ENCODE peak calls at places on chromosomes 13 and 19, in eight cellular contexts. O is fibroblast of mammary gland, B is thoracic aorta, Y is astrocyte of the spinal cord, M is GM23338, V is astrocyte of the cerebellum, X is fibroblast of pulmonary artery, T is Panc1. Q is an unnamed sample.

GRCh38 chr19:49168421-49168820 is 10.8 kb downstream of the TRPM4 start:
- DNase-seq in O (no peak), B (no peak), Y (no peak), M (no peak), V (no peak), X (no peak), T (no peak), Q (no peak)

GRCh38 chr13:23987331-23987730 is 90.0 kb upstream of the C1QTNF9B start:
- DNase-seq in O (peak), B (no peak), Y (no peak), M (no peak), V (no peak), X (peak), T (no peak), Q (no peak)

GRCh38 chr13:46754812-46755211 is 42.1 kb downstream of the ESD start:
- DNase-seq in O (no peak), B (no peak), Y (no peak), M (no peak), V (no peak), X (no peak), T (no peak), Q (no peak)

GRCh38 chr13:51805313-51805712 is 1.4 kb upstream of the DHRS12 start:
- DNase-seq in O (no peak), B (no peak), Y (no peak), M (no peak), V (no peak), X (no peak), T (no peak), Q (no peak)

GRCh38 chr13:19646062-19646461 is 12.6 kb downstream of the MPHOSPH8 start:
- DNase-seq in O (no peak), B (no peak), Y (no peak), M (no peak), V (no peak), X (no peak), T (no peak), Q (no peak)

GRCh38 chr19:18441804-18442788 is 4.2 kb upstream of the ISYNA1 start:
- DNase-seq in O (no peak), B (no peak), Y (no peak), M (peak), V (no peak), X (no peak), T (no peak), Q (no peak)

GRCh38 chr19:11115895-11116446 is 26.7 kb downstream of the LDLR start:
- DNase-seq in O (no peak), B (no peak), Y (no peak), M (no peak), V (no peak), X (no peak), T (no peak), Q (no peak)

GRCh38 chr19:54021932-54022331 is 30.5 kb downstream of the CACNG6 start:
- DNase-seq in O (no peak), B (no peak), Y (no peak), M (no peak), V (no peak), X (no peak), T (no peak), Q (no peak)

GRCh38 chr19:7831452-7831851 is 1.4 kb downstream of the EVI5L start:
- DNase-seq in O (peak), B (no peak), Y (no peak), M (peak), V (no peak), X (peak), T (no peak), Q (no peak)

GRCh38 chr19:6064016-6064702 is 46.1 kb downstream of the RFX2 start:
- DNase-seq in O (no peak), B (no peak), Y (no peak), M (no peak), V (no peak), X (no peak), T (no peak), Q (no peak)

GRCh38 chr13:27860743-27861142 is 59.1 kb upstream of the PDX1 start:
- DNase-seq in O (no peak), B (no peak), Y (no peak), M (peak), V (no peak), X (no peak), T (no peak), Q (no peak)

GRCh38 chr19:19321143-19321577 is 531 bp downstream of the MAU2 start:
- DNase-seq in O (peak), B (no peak), Y (no peak), M (peak), V (no peak), X (no peak), T (no peak), Q (peak)

GRCh38 chr19:4456566-4456842 is 1.1 kb downstream of the UBXN6 start:
- DNase-seq in O (peak), B (no peak), Y (peak), M (no peak), V (no peak), X (peak), T (no peak), Q (no peak)

GRCh38 chr19:7725791-7726190 is 6.1 kb downstream of the CLEC4G start:
- DNase-seq in O (no peak), B (no peak), Y (no peak), M (no peak), V (no peak), X (no peak), T (no peak), Q (no peak)

GRCh38 chr19:33819875-33820781 is 23.5 kb downstream of the KCTD15 start:
- DNase-seq in O (peak), B (no peak), Y (peak), M (peak), V (no peak), X (peak), T (no peak), Q (peak)

GRCh38 chr19:39413269-39413902 is 917 bp downstream of the PLEKHG2 start:
- DNase-seq in O (peak), B (no peak), Y (peak), M (peak), V (no peak), X (peak), T (no peak), Q (peak)

GRCh38 chr19:49559928-49560327 is 20.4 kb downstream of the NOSIP start:
- DNase-seq in O (no peak), B (no peak), Y (no peak), M (peak), V (no peak), X (no peak), T (no peak), Q (no peak)

GRCh38 chr19:8311461-8312260 is 3.5 kb upstream of the CD320 start:
- DNase-seq in O (no peak), B (no peak), Y (no peak), M (no peak), V (no peak), X (no peak), T (no peak), Q (no peak)

DNA sequence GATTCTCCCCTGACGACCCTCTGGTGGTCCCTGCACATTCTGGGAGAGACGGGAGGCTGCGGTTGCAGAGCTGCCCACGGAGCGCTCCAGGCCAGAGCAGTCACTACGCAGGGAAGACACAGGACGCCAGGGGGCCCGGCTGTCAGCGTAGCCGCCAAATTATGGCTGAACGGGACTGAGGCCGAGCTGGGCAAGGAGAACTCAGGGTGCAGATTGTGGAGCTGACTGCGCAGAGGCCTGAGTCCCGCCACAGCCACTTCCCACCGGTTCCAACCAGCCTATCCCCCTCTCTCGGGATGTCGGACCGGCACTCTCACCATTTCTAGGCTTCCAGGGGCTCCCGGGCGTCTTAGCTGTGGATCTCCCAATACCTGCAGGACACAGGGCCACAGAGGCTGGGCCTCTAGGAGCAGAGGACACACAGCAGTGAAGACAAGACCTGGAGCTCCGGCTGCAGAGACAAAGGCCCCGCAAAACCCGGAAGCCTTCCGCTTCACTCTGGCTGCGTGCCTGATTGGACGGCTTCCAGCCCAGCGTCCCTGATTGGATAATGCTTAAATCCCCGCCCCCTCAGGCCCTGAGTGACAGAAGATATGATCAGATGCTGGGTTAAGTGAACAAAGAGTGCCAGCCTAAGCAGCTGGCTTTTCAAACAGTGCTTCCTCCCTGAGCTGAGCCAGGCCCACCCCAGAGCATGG is at the start of gene ZNF737:
- DNase-seq in O (peak), B (peak), Y (peak), M (peak), V (peak), X (peak), T (peak), Q (peak)
- TF ChIP-seq CTCF in O (peak), B (peak), Y (peak), M (peak), V (peak), X (peak), T (peak), Q (no peak)

GRCh38 chr19:12996542-12997094 is 1.3 kb downstream of the NFIX start:
- DNase-seq in O (no peak), B (no peak), Y (no peak), M (peak), V (no peak), X (peak), T (no peak), Q (no peak)
- TF ChIP-seq CTCF in O (no peak), B (no peak), Y (no peak), M (peak), V (no peak), X (no peak), T (no peak), Q (no peak)

GRCh38 chr13:33058816-33059215 is 42.6 kb downstream of the KL start:
- DNase-seq in O (no peak), B (no peak), Y (no peak), M (no peak), V (no peak), X (no peak), T (no peak), Q (no peak)

GRCh38 chr13:33060815-33061214 is 44.6 kb downstream of the KL start:
- DNase-seq in O (no peak), B (no peak), Y (no peak), M (no peak), V (no peak), X (no peak), T (no peak), Q (no peak)

GRCh38 chr13:33053397-33054066 is 37.3 kb downstream of the KL start:
- DNase-seq in O (no peak), B (no peak), Y (peak), M (no peak), V (peak), X (no peak), T (no peak), Q (no peak)

GRCh38 chr13:33052446-33052845 is 36.2 kb downstream of the KL start:
- DNase-seq in O (peak), B (no peak), Y (peak), M (no peak), V (peak), X (peak), T (no peak), Q (no peak)

GRCh38 chr13:33057019-33057785 is 41.0 kb downstream of the KL start:
- DNase-seq in O (peak), B (no peak), Y (peak), M (peak), V (no peak), X (peak), T (no peak), Q (no peak)
- TF ChIP-seq CTCF in O (peak), B (peak), Y (peak), M (peak), V (peak), X (peak), T (peak), Q (no peak)

GRCh38 chr19:30001794-30002193 is 59.8 kb downstream of the URI1 start:
- DNase-seq in O (no peak), B (no peak), Y (peak), M (no peak), V (peak), X (peak), T (no peak), Q (no peak)
- TF ChIP-seq CTCF in O (no peak), B (no peak), Y (peak), M (no peak), V (peak), X (peak), T (peak), Q (no peak)

GRCh38 chr19:15072930-15073647 is 8.9 kb upstream of the OR1I1 start:
- DNase-seq in O (no peak), B (no peak), Y (no peak), M (peak), V (no peak), X (no peak), T (no peak), Q (no peak)
- TF ChIP-seq CTCF in O (no peak), B (no peak), Y (no peak), M (peak), V (no peak), X (no peak), T (peak), Q (no peak)

GRCh38 chr13:113084094-113084942 is 21.3 kb upstream of the F7 start:
- DNase-seq in O (no peak), B (no peak), Y (no peak), M (peak), V (no peak), X (no peak), T (no peak), Q (no peak)
- TF ChIP-seq CTCF in O (no peak), B (no peak), Y (peak), M (no peak), V (peak), X (peak), T (no peak), Q (no peak)

DNA sequence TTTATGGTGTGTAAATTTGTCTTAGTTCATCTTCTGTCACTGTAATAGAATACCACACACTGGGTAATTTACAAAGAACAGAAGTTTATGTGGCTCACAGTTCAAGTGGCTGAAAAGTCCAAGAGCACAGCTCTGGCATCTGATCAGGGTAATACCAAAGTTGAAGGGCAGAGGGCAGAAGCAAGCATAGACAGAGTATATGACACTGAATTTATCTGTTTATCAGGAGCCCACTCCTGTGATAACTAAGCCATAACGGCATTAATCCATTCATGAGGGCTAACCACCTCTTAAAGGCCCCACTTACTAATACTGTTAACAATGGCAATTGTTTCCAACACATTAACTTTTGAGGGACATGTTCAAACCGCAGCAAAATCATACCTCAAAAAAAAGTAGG is 4.0 kb upstream of the RFXAP start:
- DNase-seq in O (no peak), B (no peak), Y (no peak), M (peak), V (no peak), X (no peak), T (no peak), Q (no peak)
- TF ChIP-seq CTCF in O (peak), B (no peak), Y (peak), M (peak), V (peak), X (peak), T (peak), Q (peak)

GRCh38 chr19:1776606-1777147 is 23.4 kb downstream of the ONECUT3 start:
- DNase-seq in O (no peak), B (no peak), Y (no peak), M (no peak), V (no peak), X (no peak), T (no peak), Q (no peak)

GRCh38 chr19:1773173-1773572 is 19.9 kb downstream of the ONECUT3 start:
- DNase-seq in O (peak), B (no peak), Y (no peak), M (no peak), V (no peak), X (peak), T (no peak), Q (no peak)

GRCh38 chr19:1775951-1776605 is 22.8 kb downstream of the ONECUT3 start:
- DNase-seq in O (no peak), B (no peak), Y (no peak), M (no peak), V (no peak), X (no peak), T (no peak), Q (no peak)

GRCh38 chr19:1777149-1777548 is 23.8 kb downstream of the ONECUT3 start:
- DNase-seq in O (no peak), B (no peak), Y (no peak), M (no peak), V (no peak), X (no peak), T (no peak), Q (no peak)

DNA sequence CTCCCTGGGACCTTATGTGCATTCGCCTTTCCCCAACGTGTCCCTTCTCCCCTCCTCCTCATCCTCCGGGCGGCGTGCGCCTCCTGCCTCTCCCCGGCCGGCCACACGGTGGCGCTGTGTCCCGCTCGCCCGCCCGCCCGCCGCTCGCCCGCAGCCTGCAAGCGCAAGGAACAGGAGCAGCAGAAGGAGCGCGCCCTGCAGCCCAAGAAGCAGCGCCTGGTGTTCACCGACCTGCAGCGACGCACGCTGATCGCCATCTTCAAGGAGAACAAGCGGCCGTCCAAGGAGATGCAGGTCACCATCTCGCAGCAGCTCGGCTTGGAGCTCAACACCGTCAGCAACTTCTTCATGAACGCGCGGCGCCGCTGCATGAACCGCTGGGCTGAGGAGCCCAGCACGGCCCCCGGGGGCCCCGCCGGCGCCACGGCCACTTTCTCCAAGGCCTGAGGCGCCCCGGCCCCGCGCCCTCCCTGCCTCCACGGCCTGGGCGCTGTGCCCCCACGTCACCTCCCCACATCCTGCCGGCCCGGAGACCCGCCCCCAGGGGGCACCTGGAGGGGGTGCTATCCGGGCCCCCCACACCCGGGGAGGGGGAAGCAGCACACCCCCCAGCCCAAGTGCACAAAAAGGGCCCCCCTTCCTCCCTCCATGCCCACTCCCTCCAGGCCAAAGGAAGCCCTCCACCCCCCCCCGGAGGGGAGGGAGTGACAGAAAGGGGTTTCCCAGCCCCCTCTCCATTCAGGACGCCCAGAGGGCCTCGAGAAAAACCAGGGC is 21.9 kb downstream of the ONECUT3 start:
- DNase-seq in O (peak), B (no peak), Y (no peak), M (peak), V (no peak), X (no peak), T (no peak), Q (no peak)
- TF ChIP-seq CTCF in O (peak), B (peak), Y (peak), M (peak), V (no peak), X (peak), T (peak), Q (peak)

DNA sequence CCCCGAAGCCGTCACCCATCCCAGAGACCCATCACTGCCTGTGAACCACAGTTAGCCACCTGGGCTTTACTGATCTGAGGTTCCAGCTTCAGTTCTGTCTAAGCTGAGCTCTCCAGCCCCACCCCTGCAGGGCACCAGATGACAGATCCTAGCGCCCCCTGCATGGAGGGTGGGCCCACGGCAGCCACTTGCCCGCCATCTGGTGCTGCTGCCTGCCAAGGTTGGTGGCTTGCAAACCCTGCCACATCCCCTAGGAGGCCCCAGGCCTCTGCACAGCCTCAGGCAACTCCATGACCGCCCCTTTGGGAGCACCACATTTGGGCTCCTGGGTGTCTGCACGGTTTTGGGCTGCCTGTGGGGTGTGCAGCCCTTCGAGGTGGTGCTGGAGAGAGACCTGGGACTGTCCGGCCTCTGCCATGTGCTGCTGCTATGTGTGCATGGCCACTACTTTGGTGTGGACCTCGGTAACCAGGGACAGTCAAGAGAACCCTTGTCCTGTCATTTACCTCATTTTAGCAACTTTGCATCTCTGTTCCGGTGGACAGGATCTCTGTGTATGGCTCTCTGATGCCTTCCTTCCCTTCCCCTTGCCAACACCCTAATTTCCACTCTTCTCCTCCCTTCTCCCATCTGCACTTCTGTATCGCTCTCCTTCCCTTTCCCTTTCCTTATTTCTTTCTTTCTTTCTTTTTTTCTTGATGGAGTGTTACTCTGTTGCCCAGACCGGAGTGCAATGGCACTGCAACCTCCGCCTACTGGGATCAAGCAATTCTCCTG is 17.4 kb upstream of the SDHAF1 start:
- DNase-seq in O (no peak), B (no peak), Y (no peak), M (peak), V (no peak), X (no peak), T (no peak), Q (no peak)
- TF ChIP-seq CTCF in O (peak), B (no peak), Y (peak), M (peak), V (no peak), X (no peak), T (no peak), Q (no peak)